ENCODE peak calls at places on chromosomes 6 and 20, in six cellular contexts. I, M, J, P, V and Q are unnamed samples. For H3K27me3, the result is how much of the 10 kb centered on the place peaks cover.

GRCh38 chr6:14743465-14744211 is 502.2 kb upstream of the JARID2 start:
- DNase-seq in I (peak), J (peak), M (no peak), V (peak), P (no peak), Q (peak)

GRCh38 chr6:162260024-162260423 is 467.5 kb downstream of the PRKN start:
- DNase-seq in I (no peak), V (no peak), J (no peak), M (no peak), P (no peak), Q (no peak)

GRCh38 chr6:167092672-167093339 is 30.1 kb upstream of the CCR6 start:
- DNase-seq in J (no peak), P (no peak), M (no peak), V (no peak), I (no peak), Q (no peak)

GRCh38 chr20:38057351-38057972 is 23.9 kb downstream of the RPRD1B start:
- DNase-seq in M (peak), P (peak), V (peak), I (peak), J (peak), Q (peak)

GRCh38 chr6:96075826-96076225 is 60.1 kb downstream of the FUT9 start:
- DNase-seq in J (no peak), V (no peak), I (no peak), M (no peak), P (no peak), Q (no peak)

GRCh38 chr6:137234505-137234863 is 15.3 kb upstream of the IFNGR1 start:
- DNase-seq in V (no peak), M (no peak), J (no peak), I (no peak), P (no peak), Q (no peak)

GRCh38 chr20:49344975-49345374 is 67.1 kb upstream of the ZNFX1 start:
- DNase-seq in J (peak), P (no peak), I (peak), V (peak), M (no peak), Q (peak)

GRCh38 chr20:33444797-33445560 is 1.4 kb upstream of the SNTA1 start:
- DNase-seq in J (peak), P (peak), V (peak), M (peak), I (no peak), Q (no peak)

GRCh38 chr6:109783245-109783990 is 92.3 kb downstream of the FIG4 start:
- DNase-seq in J (no peak), M (no peak), P (peak), I (no peak), V (no peak), Q (peak)

GRCh38 chr20:41572010-41572572 is 46.1 kb downstream of the CHD6 start:
- DNase-seq in J (no peak), I (no peak), P (no peak), V (no peak), M (no peak), Q (no peak)

GRCh38 chr20:4280731-4281130 is 265.4 kb upstream of the RNF24 start:
- DNase-seq in M (no peak), V (no peak), P (no peak), I (no peak), J (no peak), Q (no peak)

GRCh38 chr6:53066059-53066406 is 829 bp downstream of the FBXO9 start:
- DNase-seq in I (peak), P (no peak), V (peak), J (peak), M (peak), Q (peak)

GRCh38 chr6:158610319-158610968 is 34.1 kb downstream of the DYNLT1 start:
- DNase-seq in I (no peak), J (no peak), V (no peak), M (no peak), P (no peak), Q (no peak)

GRCh38 chr6:45419574-45420082 is 41.9 kb upstream of the SUPT3H start:
- DNase-seq in I (peak), P (peak), J (peak), V (peak), M (peak), Q (no peak)

GRCh38 chr20:36285746-36286447 is 20.2 kb upstream of the DLGAP4 start:
- DNase-seq in V (no peak), P (no peak), M (no peak), I (no peak), J (no peak), Q (no peak)
- H3K27me3 ChIP-seq in V (under half), P (under half), M (under half), I (under half), J (half or more), Q (half or more)

GRCh38 chr6:164085086-164085485 is 670.6 kb downstream of the QKI start:
- DNase-seq in I (no peak), V (no peak), P (no peak), M (no peak), J (no peak), Q (no peak)

GRCh38 chr6:164085552-164086325 is 671.2 kb downstream of the QKI start:
- DNase-seq in V (peak), M (no peak), I (peak), P (no peak), J (no peak), Q (peak)

GRCh38 chr6:164087870-164088269 is 673.4 kb downstream of the QKI start:
- DNase-seq in P (no peak), J (no peak), M (no peak), V (no peak), I (no peak), Q (no peak)

DNA sequence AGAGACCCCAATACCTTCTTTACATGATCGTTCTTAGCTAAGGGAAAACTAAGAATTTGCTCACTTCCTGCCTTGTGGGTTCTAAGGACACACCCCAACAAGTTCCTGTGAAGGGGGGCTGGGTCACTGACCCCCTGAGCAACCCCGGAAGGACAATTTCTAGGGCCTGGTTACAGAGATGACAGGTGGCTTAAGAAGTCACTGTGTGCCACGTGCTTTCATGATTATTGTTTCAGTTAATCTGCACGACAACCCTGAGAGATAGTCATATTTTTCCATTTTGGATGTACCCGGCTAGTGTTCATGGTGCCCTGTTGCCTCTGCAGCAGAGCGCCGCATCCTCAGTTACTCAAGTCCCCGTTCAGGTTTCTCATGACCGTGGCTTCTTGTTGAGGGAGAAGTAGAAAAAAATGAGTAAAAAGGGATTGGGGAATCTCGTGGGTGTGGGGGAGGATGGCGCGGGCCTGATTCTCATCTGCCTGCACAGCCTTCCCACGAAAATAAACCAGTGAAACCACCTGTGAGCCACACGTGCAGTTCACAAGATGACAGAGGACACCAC is 671.9 kb downstream of the QKI start:
- DNase-seq in P (no peak), I (no peak), J (no peak), M (no peak), V (no peak), Q (no peak)
- H3K27ac ChIP-seq in P (no peak), I (no peak), J (no peak), M (no peak), V (peak), Q (no peak)

DNA sequence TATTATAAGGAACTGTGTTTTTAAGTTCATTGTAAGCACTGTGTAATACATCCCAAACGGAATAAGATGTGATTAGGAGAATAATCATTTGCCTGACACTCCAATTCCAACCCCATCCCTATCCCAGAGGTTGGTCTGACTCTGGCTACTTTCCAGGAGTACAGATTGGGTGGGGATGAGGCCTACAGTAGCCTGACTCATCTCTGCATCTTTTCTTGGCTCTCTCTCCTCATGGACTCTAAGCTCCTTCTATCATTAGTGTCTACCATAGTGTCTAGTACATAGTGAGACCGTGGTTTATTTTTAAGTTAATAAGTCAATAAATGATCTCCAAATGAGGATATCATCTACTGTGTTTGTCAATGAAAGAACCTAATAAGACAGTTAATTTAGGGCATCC is 92.2 kb upstream of the CNKSR3 start:
- DNase-seq in V (no peak), P (no peak), M (no peak), J (no peak), I (no peak), Q (no peak)
- H3K27me3 ChIP-seq in V (under half), P (under half), M (under half), J (under half), I (under half), Q (under half)

GRCh38 chr6:17865798-17866725 is 121.4 kb downstream of the KIF13A start:
- DNase-seq in M (no peak), I (peak), V (peak), J (peak), P (no peak), Q (peak)
- H3K27ac ChIP-seq in M (no peak), I (peak), V (peak), J (peak), P (peak), Q (peak)

GRCh38 chr20:62473717-62474584 is 1.8 kb downstream of the GATA5 start:
- DNase-seq in V (no peak), M (no peak), P (peak), I (no peak), J (no peak), Q (no peak)
- H3K27me3 ChIP-seq in V (under half), M (half or more), P (under half), I (under half), J (half or more), Q (half or more)

GRCh38 chr6:41064841-41065240 is 7.3 kb downstream of the OARD1 start:
- DNase-seq in J (no peak), V (no peak), M (no peak), I (no peak), P (peak), Q (no peak)
- H3K27ac ChIP-seq in J (no peak), V (peak), M (no peak), I (no peak), P (peak), Q (no peak)

GRCh38 chr20:2742431-2742830 is 49.9 kb downstream of the EBF4 start:
- DNase-seq in I (no peak), J (no peak), V (no peak), P (no peak), M (no peak), Q (no peak)

GRCh38 chr20:2741881-2742280 is 49.3 kb downstream of the EBF4 start:
- DNase-seq in J (no peak), V (no peak), P (no peak), M (no peak), I (no peak), Q (no peak)

GRCh38 chr20:2742934-2743559 is 50.5 kb downstream of the EBF4 start:
- DNase-seq in P (peak), M (peak), J (peak), I (peak), V (no peak), Q (peak)

GRCh38 chr20:2740702-2741101 is 48.1 kb downstream of the EBF4 start:
- DNase-seq in V (no peak), M (no peak), I (no peak), P (no peak), J (no peak), Q (no peak)

GRCh38 chr20:2741463-2741862 is 48.9 kb downstream of the EBF4 start:
- DNase-seq in J (no peak), V (no peak), I (no peak), M (peak), P (no peak), Q (no peak)
- H3K27me3 ChIP-seq in J (half or more), V (under half), I (under half), M (under half), P (under half), Q (under half)

DNA sequence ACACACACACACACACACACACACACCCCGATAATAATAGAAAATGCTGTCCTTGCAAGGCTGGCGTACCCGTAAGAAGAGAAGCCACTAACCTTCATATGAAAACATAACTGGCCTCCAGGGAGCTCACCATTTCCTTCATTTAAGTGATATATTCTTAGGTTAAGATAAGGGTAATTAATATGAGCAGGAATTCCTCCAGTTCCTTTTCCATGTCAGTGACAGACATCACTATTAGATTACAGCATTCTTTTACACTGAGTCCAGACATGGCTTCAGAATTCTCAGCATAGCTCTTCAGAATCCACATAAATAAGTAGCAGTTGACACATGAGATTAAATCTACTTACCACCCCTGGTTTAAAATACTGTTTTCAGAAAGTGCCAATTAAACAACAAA is 121.9 kb downstream of the SIM1 start:
- DNase-seq in J (no peak), P (peak), V (no peak), I (no peak), M (no peak), Q (peak)
- H3K27ac ChIP-seq in J (no peak), P (no peak), V (no peak), I (no peak), M (no peak), Q (peak)